ENCODE peak calls at places on chromosomes 13 and 19, in nine cellular contexts. One of them, this sample, is unnamed.

GRCh38 chr13:97279913-97280312 is 57.8 kb downstream of the MBNL2 start:
- DNase-seq in pancreas: no peak
- DNase-seq in foreskin fibroblast: peak
- DNase-seq in right lobe of liver: no peak
- DNase-seq in HL-60: no peak
- DNase-seq in fibroblast of pulmonary artery: peak
- DNase-seq in fibroblast of mammary gland: peak
- DNase-seq in astrocyte of the spinal cord: peak
- DNase-seq in HFF-Myc: no peak
- DNase-seq in this sample: no peak

GRCh38 chr19:10368101-10368803 is 12.1 kb downstream of the TYK2 start:
- DNase-seq in fibroblast of mammary gland: no peak
- DNase-seq in HFF-Myc: no peak
- DNase-seq in foreskin fibroblast: peak
- DNase-seq in HL-60: no peak
- DNase-seq in pancreas: no peak
- DNase-seq in fibroblast of pulmonary artery: no peak
- DNase-seq in astrocyte of the spinal cord: no peak
- DNase-seq in right lobe of liver: no peak
- DNase-seq in this sample: peak

GRCh38 chr13:79533781-79534400 is 52.9 kb downstream of the NDFIP2 start:
- DNase-seq in pancreas: no peak
- DNase-seq in astrocyte of the spinal cord: no peak
- DNase-seq in fibroblast of mammary gland: peak
- DNase-seq in fibroblast of pulmonary artery: peak
- DNase-seq in foreskin fibroblast: peak
- DNase-seq in HL-60: no peak
- DNase-seq in right lobe of liver: no peak
- DNase-seq in HFF-Myc: no peak
- DNase-seq in this sample: no peak

GRCh38 chr13:24220086-24220703 is 59.7 kb downstream of the SPATA13 start:
- DNase-seq in HL-60: peak
- DNase-seq in HFF-Myc: peak
- DNase-seq in fibroblast of mammary gland: peak
- DNase-seq in right lobe of liver: no peak
- DNase-seq in pancreas: peak
- DNase-seq in foreskin fibroblast: peak
- DNase-seq in astrocyte of the spinal cord: peak
- DNase-seq in fibroblast of pulmonary artery: peak
- DNase-seq in this sample: peak

GRCh38 chr13:46598820-46599180 is 45.8 kb downstream of the LRCH1 start:
- DNase-seq in right lobe of liver: no peak
- DNase-seq in astrocyte of the spinal cord: no peak
- DNase-seq in pancreas: no peak
- DNase-seq in foreskin fibroblast: no peak
- DNase-seq in HL-60: no peak
- DNase-seq in HFF-Myc: no peak
- DNase-seq in fibroblast of pulmonary artery: no peak
- DNase-seq in fibroblast of mammary gland: no peak
- DNase-seq in this sample: no peak

GRCh38 chr19:7480222-7480974 is 8.4 kb downstream of the PEX11G start:
- DNase-seq in right lobe of liver: no peak
- DNase-seq in fibroblast of pulmonary artery: no peak
- DNase-seq in HL-60: no peak
- DNase-seq in fibroblast of mammary gland: no peak
- DNase-seq in astrocyte of the spinal cord: no peak
- DNase-seq in foreskin fibroblast: peak
- DNase-seq in pancreas: no peak
- DNase-seq in HFF-Myc: no peak
- DNase-seq in this sample: no peak

GRCh38 chr13:66886248-66886647 is 343.9 kb downstream of the PCDH9 start:
- DNase-seq in fibroblast of mammary gland: no peak
- DNase-seq in pancreas: no peak
- DNase-seq in HFF-Myc: no peak
- DNase-seq in astrocyte of the spinal cord: peak
- DNase-seq in HL-60: no peak
- DNase-seq in right lobe of liver: no peak
- DNase-seq in fibroblast of pulmonary artery: no peak
- DNase-seq in foreskin fibroblast: no peak
- DNase-seq in this sample: no peak

GRCh38 chr13:29162638-29163037 is 342.5 kb downstream of the MTUS2 start:
- DNase-seq in right lobe of liver: no peak
- DNase-seq in HFF-Myc: no peak
- DNase-seq in foreskin fibroblast: peak
- DNase-seq in fibroblast of pulmonary artery: no peak
- DNase-seq in pancreas: no peak
- DNase-seq in astrocyte of the spinal cord: no peak
- DNase-seq in fibroblast of mammary gland: no peak
- DNase-seq in HL-60: no peak
- DNase-seq in this sample: no peak

GRCh38 chr13:74136089-74136658 is 2.0 kb upstream of the KLF12 start:
- DNase-seq in fibroblast of pulmonary artery: peak
- DNase-seq in HFF-Myc: no peak
- DNase-seq in foreskin fibroblast: peak
- DNase-seq in astrocyte of the spinal cord: peak
- DNase-seq in pancreas: peak
- DNase-seq in fibroblast of mammary gland: peak
- DNase-seq in right lobe of liver: peak
- DNase-seq in HL-60: no peak
- DNase-seq in this sample: peak

GRCh38 chr13:113981611-113982295 is 7.9 kb upstream of the C13orf46 start:
- DNase-seq in astrocyte of the spinal cord: no peak
- DNase-seq in foreskin fibroblast: no peak
- DNase-seq in pancreas: no peak
- DNase-seq in right lobe of liver: peak
- DNase-seq in HFF-Myc: no peak
- DNase-seq in HL-60: no peak
- DNase-seq in fibroblast of pulmonary artery: no peak
- DNase-seq in fibroblast of mammary gland: no peak
- DNase-seq in this sample: no peak

GRCh38 chr13:62684359-62684758 is 1268.7 kb upstream of the PCDH20 start:
- DNase-seq in pancreas: no peak
- DNase-seq in HFF-Myc: no peak
- DNase-seq in fibroblast of pulmonary artery: no peak
- DNase-seq in fibroblast of mammary gland: no peak
- DNase-seq in astrocyte of the spinal cord: no peak
- DNase-seq in foreskin fibroblast: no peak
- DNase-seq in HL-60: no peak
- DNase-seq in right lobe of liver: no peak
- DNase-seq in this sample: no peak

GRCh38 chr19:13459351-13459750 is 46.9 kb downstream of the CACNA1A start:
- DNase-seq in astrocyte of the spinal cord: no peak
- DNase-seq in right lobe of liver: no peak
- DNase-seq in HL-60: no peak
- DNase-seq in fibroblast of pulmonary artery: no peak
- DNase-seq in HFF-Myc: no peak
- DNase-seq in foreskin fibroblast: no peak
- DNase-seq in fibroblast of mammary gland: no peak
- DNase-seq in pancreas: no peak
- DNase-seq in this sample: no peak

GRCh38 chr19:12965017-12965811 is 4.2 kb upstream of the DAND5 start:
- DNase-seq in pancreas: peak
- DNase-seq in right lobe of liver: peak
- DNase-seq in HFF-Myc: no peak
- DNase-seq in astrocyte of the spinal cord: peak
- DNase-seq in fibroblast of mammary gland: peak
- DNase-seq in foreskin fibroblast: peak
- DNase-seq in HL-60: peak
- DNase-seq in fibroblast of pulmonary artery: peak
- DNase-seq in this sample: peak

GRCh38 chr19:30564551-30565011 is 192.4 kb downstream of the ZNF536 start:
- DNase-seq in right lobe of liver: no peak
- DNase-seq in fibroblast of pulmonary artery: no peak
- DNase-seq in HL-60: no peak
- DNase-seq in astrocyte of the spinal cord: no peak
- DNase-seq in foreskin fibroblast: no peak
- DNase-seq in HFF-Myc: no peak
- DNase-seq in pancreas: no peak
- DNase-seq in fibroblast of mammary gland: no peak
- DNase-seq in this sample: no peak

GRCh38 chr13:26488236-26489028 is 69.1 kb upstream of the WASF3 start:
- DNase-seq in HFF-Myc: no peak
- DNase-seq in HL-60: no peak
- DNase-seq in astrocyte of the spinal cord: no peak
- DNase-seq in fibroblast of mammary gland: no peak
- DNase-seq in right lobe of liver: no peak
- DNase-seq in foreskin fibroblast: no peak
- DNase-seq in fibroblast of pulmonary artery: no peak
- DNase-seq in pancreas: no peak
- DNase-seq in this sample: no peak

GRCh38 chr19:6723108-6723618 is 2.7 kb upstream of the C3 start:
- DNase-seq in fibroblast of mammary gland: peak
- DNase-seq in astrocyte of the spinal cord: no peak
- DNase-seq in HL-60: no peak
- DNase-seq in pancreas: peak
- DNase-seq in right lobe of liver: peak
- DNase-seq in fibroblast of pulmonary artery: peak
- DNase-seq in HFF-Myc: no peak
- DNase-seq in foreskin fibroblast: peak
- DNase-seq in this sample: no peak

GRCh38 chr13:23271331-23271730 is 90.6 kb downstream of the SGCG start:
- DNase-seq in HFF-Myc: no peak
- DNase-seq in fibroblast of mammary gland: no peak
- DNase-seq in foreskin fibroblast: no peak
- DNase-seq in fibroblast of pulmonary artery: no peak
- DNase-seq in HL-60: no peak
- DNase-seq in pancreas: no peak
- DNase-seq in astrocyte of the spinal cord: no peak
- DNase-seq in right lobe of liver: no peak
- DNase-seq in this sample: no peak

GRCh38 chr13:66780814-66781213 is 449.3 kb downstream of the PCDH9 start:
- DNase-seq in foreskin fibroblast: peak
- DNase-seq in astrocyte of the spinal cord: peak
- DNase-seq in HL-60: no peak
- DNase-seq in fibroblast of pulmonary artery: peak
- DNase-seq in right lobe of liver: no peak
- DNase-seq in pancreas: no peak
- DNase-seq in HFF-Myc: no peak
- DNase-seq in fibroblast of mammary gland: peak
- DNase-seq in this sample: no peak

GRCh38 chr19:4064073-4064550 is 2.6 kb downstream of the ZBTB7A start:
- DNase-seq in foreskin fibroblast: peak
- DNase-seq in right lobe of liver: no peak
- DNase-seq in HL-60: no peak
- DNase-seq in fibroblast of mammary gland: peak
- DNase-seq in pancreas: no peak
- DNase-seq in HFF-Myc: no peak
- DNase-seq in fibroblast of pulmonary artery: peak
- DNase-seq in astrocyte of the spinal cord: peak
- DNase-seq in this sample: no peak

GRCh38 chr13:39783051-39783450 is 127.6 kb downstream of the COG6 start:
- DNase-seq in fibroblast of mammary gland: peak
- DNase-seq in HFF-Myc: no peak
- DNase-seq in HL-60: no peak
- DNase-seq in astrocyte of the spinal cord: no peak
- DNase-seq in pancreas: no peak
- DNase-seq in foreskin fibroblast: no peak
- DNase-seq in right lobe of liver: no peak
- DNase-seq in fibroblast of pulmonary artery: peak
- DNase-seq in this sample: no peak

GRCh38 chr19:18397242-18398202 is at the start of gene LRRC25:
- DNase-seq in HFF-Myc: no peak
- DNase-seq in pancreas: no peak
- DNase-seq in astrocyte of the spinal cord: no peak
- DNase-seq in foreskin fibroblast: peak
- DNase-seq in fibroblast of mammary gland: no peak
- DNase-seq in HL-60: peak
- DNase-seq in right lobe of liver: peak
- DNase-seq in fibroblast of pulmonary artery: no peak
- DNase-seq in this sample: peak
- TF ChIP-seq CTCF in HFF-Myc: no peak
- TF ChIP-seq CTCF in pancreas: no peak
- TF ChIP-seq CTCF in astrocyte of the spinal cord: no peak
- TF ChIP-seq CTCF in foreskin fibroblast: no peak
- TF ChIP-seq CTCF in fibroblast of mammary gland: no peak
- TF ChIP-seq CTCF in HL-60: no peak
- TF ChIP-seq CTCF in right lobe of liver: no peak
- TF ChIP-seq CTCF in fibroblast of pulmonary artery: no peak
- TF ChIP-seq CTCF in this sample: no peak

DNA sequence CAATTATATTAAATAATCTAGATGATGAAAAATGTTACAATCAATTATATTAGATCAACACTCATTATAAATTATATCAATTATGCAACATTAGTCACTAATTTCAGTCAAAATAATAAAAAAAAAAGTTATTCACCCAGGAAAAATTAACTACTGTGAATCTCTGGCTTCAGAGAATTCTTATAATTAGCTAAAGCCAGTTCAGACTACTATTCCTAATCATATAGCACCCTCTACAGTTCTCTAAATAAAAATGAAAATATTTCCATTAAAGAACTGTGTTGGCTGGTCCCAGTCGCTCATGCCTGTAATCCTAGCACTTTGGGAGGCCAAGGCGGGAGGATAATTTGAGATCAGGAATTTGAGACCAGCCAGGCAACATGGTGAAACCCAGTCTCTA is 33.0 kb downstream of the XPO4 start:
- DNase-seq in fibroblast of pulmonary artery: peak
- DNase-seq in foreskin fibroblast: peak
- DNase-seq in HL-60: no peak
- DNase-seq in pancreas: no peak
- DNase-seq in HFF-Myc: no peak
- DNase-seq in astrocyte of the spinal cord: no peak
- DNase-seq in right lobe of liver: no peak
- DNase-seq in fibroblast of mammary gland: peak
- DNase-seq in this sample: no peak
- TF ChIP-seq CTCF in fibroblast of pulmonary artery: peak
- TF ChIP-seq CTCF in foreskin fibroblast: no peak
- TF ChIP-seq CTCF in HL-60: no peak
- TF ChIP-seq CTCF in pancreas: no peak
- TF ChIP-seq CTCF in HFF-Myc: no peak
- TF ChIP-seq CTCF in astrocyte of the spinal cord: peak
- TF ChIP-seq CTCF in right lobe of liver: peak
- TF ChIP-seq CTCF in fibroblast of mammary gland: no peak
- TF ChIP-seq CTCF in this sample: no peak

DNA sequence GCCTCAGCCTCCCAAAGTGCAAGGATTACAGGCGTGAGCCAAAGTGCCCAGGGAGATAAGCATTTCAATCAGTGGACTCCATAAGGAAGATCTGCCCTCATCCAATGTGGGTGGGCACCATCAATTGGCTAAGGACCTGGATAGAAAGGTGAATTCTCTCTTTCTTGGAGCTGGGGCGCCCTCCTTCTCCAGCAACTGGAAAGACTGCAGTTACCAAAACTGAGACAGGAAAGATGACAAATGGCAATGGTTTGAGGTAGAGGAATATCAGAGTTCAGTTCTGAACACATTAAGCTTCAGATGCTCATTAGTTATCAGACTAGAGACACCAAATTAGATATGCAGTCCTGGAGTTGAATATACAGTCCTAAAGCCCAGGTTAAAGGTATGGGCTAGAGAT is 10.5 kb upstream of the ELF1 start:
- DNase-seq in HL-60: no peak
- DNase-seq in HFF-Myc: no peak
- DNase-seq in fibroblast of pulmonary artery: no peak
- DNase-seq in fibroblast of mammary gland: no peak
- DNase-seq in right lobe of liver: no peak
- DNase-seq in astrocyte of the spinal cord: no peak
- DNase-seq in foreskin fibroblast: no peak
- DNase-seq in pancreas: no peak
- DNase-seq in this sample: no peak
- TF ChIP-seq CTCF in HL-60: no peak
- TF ChIP-seq CTCF in HFF-Myc: peak
- TF ChIP-seq CTCF in fibroblast of pulmonary artery: no peak
- TF ChIP-seq CTCF in fibroblast of mammary gland: no peak
- TF ChIP-seq CTCF in right lobe of liver: no peak
- TF ChIP-seq CTCF in astrocyte of the spinal cord: no peak
- TF ChIP-seq CTCF in foreskin fibroblast: no peak
- TF ChIP-seq CTCF in pancreas: no peak
- TF ChIP-seq CTCF in this sample: no peak

GRCh38 chr19:47518139-47518538 is 3.3 kb upstream of the NAPA start:
- DNase-seq in foreskin fibroblast: no peak
- DNase-seq in HL-60: no peak
- DNase-seq in astrocyte of the spinal cord: peak
- DNase-seq in fibroblast of mammary gland: no peak
- DNase-seq in HFF-Myc: no peak
- DNase-seq in pancreas: no peak
- DNase-seq in fibroblast of pulmonary artery: no peak
- DNase-seq in right lobe of liver: no peak
- DNase-seq in this sample: peak
- TF ChIP-seq CTCF in foreskin fibroblast: no peak
- TF ChIP-seq CTCF in HL-60: no peak
- TF ChIP-seq CTCF in astrocyte of the spinal cord: no peak
- TF ChIP-seq CTCF in fibroblast of mammary gland: no peak
- TF ChIP-seq CTCF in HFF-Myc: no peak
- TF ChIP-seq CTCF in pancreas: no peak
- TF ChIP-seq CTCF in fibroblast of pulmonary artery: no peak
- TF ChIP-seq CTCF in right lobe of liver: no peak
- TF ChIP-seq CTCF in this sample: no peak

This sample was measured in GM20000.